ENCODE peak calls at places on chromosomes 5 and 9, in eight cellular contexts. One of them, this sample, is unnamed.

GRCh38 chr5:14581333-14581890 is at the start of gene OTULINL:
- DNase-seq in coronary artery: peak; percentile 86
- DNase-seq in fibroblast of pulmonary artery: peak; percentile 65
- DNase-seq in heart right ventricle: peak; percentile 91
- DNase-seq in GM20000: peak; percentile 98
- DNase-seq in chondrocyte: no peak
- DNase-seq in stomach: peak; percentile 89
- DNase-seq in psoas muscle: peak; percentile 90
- DNase-seq in this sample: peak; percentile 85

GRCh38 chr5:126656397-126657007 is 55.8 kb downstream of the PHAX start:
- DNase-seq in coronary artery: no peak
- DNase-seq in fibroblast of pulmonary artery: peak; percentile 72
- DNase-seq in heart right ventricle: no peak
- DNase-seq in GM20000: peak; percentile 51
- DNase-seq in chondrocyte: no peak
- DNase-seq in stomach: no peak
- DNase-seq in psoas muscle: no peak
- DNase-seq in this sample: no peak

GRCh38 chr5:72598461-72599433 is 91.5 kb upstream of the ZNF366 start:
- DNase-seq in coronary artery: no peak
- DNase-seq in fibroblast of pulmonary artery: peak; percentile 97
- DNase-seq in heart right ventricle: no peak
- DNase-seq in GM20000: no peak
- DNase-seq in chondrocyte: no peak
- DNase-seq in stomach: no peak
- DNase-seq in psoas muscle: no peak
- DNase-seq in this sample: no peak

GRCh38 chr9:107874591-107875374 is 385.2 kb upstream of the KLF4 start:
- DNase-seq in coronary artery: no peak
- DNase-seq in fibroblast of pulmonary artery: no peak
- DNase-seq in heart right ventricle: no peak
- DNase-seq in GM20000: peak; percentile 37
- DNase-seq in chondrocyte: no peak
- DNase-seq in stomach: no peak
- DNase-seq in psoas muscle: no peak
- DNase-seq in this sample: no peak

GRCh38 chr5:139468421-139468931 is 2.3 kb upstream of the SMIM33 start:
- DNase-seq in coronary artery: no peak
- DNase-seq in fibroblast of pulmonary artery: no peak
- DNase-seq in heart right ventricle: no peak
- DNase-seq in GM20000: no peak
- DNase-seq in chondrocyte: no peak
- DNase-seq in stomach: no peak
- DNase-seq in psoas muscle: no peak
- DNase-seq in this sample: no peak

GRCh38 chr9:126219717-126220116 is 106.9 kb upstream of the MVB12B start:
- DNase-seq in coronary artery: no peak
- DNase-seq in fibroblast of pulmonary artery: no peak
- DNase-seq in heart right ventricle: no peak
- DNase-seq in GM20000: no peak
- DNase-seq in chondrocyte: no peak
- DNase-seq in stomach: no peak
- DNase-seq in psoas muscle: no peak
- DNase-seq in this sample: no peak

GRCh38 chr5:17203329-17204132 is 13.9 kb upstream of the BASP1 start:
- DNase-seq in coronary artery: no peak
- DNase-seq in fibroblast of pulmonary artery: peak; percentile 88
- DNase-seq in heart right ventricle: no peak
- DNase-seq in GM20000: peak; percentile 55
- DNase-seq in chondrocyte: no peak
- DNase-seq in stomach: no peak
- DNase-seq in psoas muscle: peak; percentile 13
- DNase-seq in this sample: no peak

GRCh38 chr5:3297852-3298251 is 297.8 kb upstream of the IRX1 start:
- DNase-seq in coronary artery: no peak
- DNase-seq in fibroblast of pulmonary artery: no peak
- DNase-seq in heart right ventricle: no peak
- DNase-seq in GM20000: no peak
- DNase-seq in chondrocyte: no peak
- DNase-seq in stomach: no peak
- DNase-seq in psoas muscle: no peak
- DNase-seq in this sample: no peak

GRCh38 chr9:16258191-16258590 is 612.3 kb downstream of the BNC2 start:
- DNase-seq in coronary artery: no peak
- DNase-seq in fibroblast of pulmonary artery: no peak
- DNase-seq in heart right ventricle: no peak
- DNase-seq in GM20000: no peak
- DNase-seq in chondrocyte: no peak
- DNase-seq in stomach: no peak
- DNase-seq in psoas muscle: no peak
- DNase-seq in this sample: no peak

GRCh38 chr5:64147849-64148441 is 17.7 kb upstream of the RNF180 start:
- DNase-seq in coronary artery: no peak
- DNase-seq in fibroblast of pulmonary artery: peak; percentile 65
- DNase-seq in heart right ventricle: peak; percentile 44
- DNase-seq in GM20000: peak; percentile 63
- DNase-seq in chondrocyte: no peak
- DNase-seq in stomach: peak; percentile 71
- DNase-seq in psoas muscle: peak; percentile 37
- DNase-seq in this sample: no peak

GRCh38 chr5:65012411-65012972 is 243.8 kb downstream of the CWC27 start:
- DNase-seq in coronary artery: no peak
- DNase-seq in fibroblast of pulmonary artery: no peak
- DNase-seq in heart right ventricle: no peak
- DNase-seq in GM20000: no peak
- DNase-seq in chondrocyte: no peak
- DNase-seq in stomach: no peak
- DNase-seq in psoas muscle: no peak
- DNase-seq in this sample: no peak

GRCh38 chr5:43075319-43076293 is 35.5 kb upstream of the ANXA2R start:
- DNase-seq in coronary artery: peak; percentile 73
- DNase-seq in fibroblast of pulmonary artery: peak; percentile 57
- DNase-seq in heart right ventricle: peak; percentile 44
- DNase-seq in GM20000: no peak
- DNase-seq in chondrocyte: no peak
- DNase-seq in stomach: no peak
- DNase-seq in psoas muscle: peak; percentile 76
- DNase-seq in this sample: no peak

GRCh38 chr5:31068287-31068686 is 125.2 kb upstream of the CDH6 start:
- DNase-seq in coronary artery: no peak
- DNase-seq in fibroblast of pulmonary artery: no peak
- DNase-seq in heart right ventricle: no peak
- DNase-seq in GM20000: no peak
- DNase-seq in chondrocyte: no peak
- DNase-seq in stomach: no peak
- DNase-seq in psoas muscle: no peak
- DNase-seq in this sample: no peak

GRCh38 chr5:130720355-130720754 is 444.7 kb downstream of the HINT1 start:
- DNase-seq in coronary artery: no peak
- DNase-seq in fibroblast of pulmonary artery: peak; percentile 80
- DNase-seq in heart right ventricle: no peak
- DNase-seq in GM20000: no peak
- DNase-seq in chondrocyte: no peak
- DNase-seq in stomach: no peak
- DNase-seq in psoas muscle: no peak
- DNase-seq in this sample: no peak

GRCh38 chr9:4922101-4922500 is 63.0 kb upstream of the JAK2 start:
- DNase-seq in coronary artery: no peak
- DNase-seq in fibroblast of pulmonary artery: no peak
- DNase-seq in heart right ventricle: no peak
- DNase-seq in GM20000: no peak
- DNase-seq in chondrocyte: no peak
- DNase-seq in stomach: no peak
- DNase-seq in psoas muscle: no peak
- DNase-seq in this sample: no peak

GRCh38 chr9:88782931-88783451 is 208.3 kb upstream of the S1PR3 start:
- DNase-seq in coronary artery: no peak
- DNase-seq in fibroblast of pulmonary artery: no peak
- DNase-seq in heart right ventricle: no peak
- DNase-seq in GM20000: no peak
- DNase-seq in chondrocyte: no peak
- DNase-seq in stomach: no peak
- DNase-seq in psoas muscle: no peak
- DNase-seq in this sample: no peak

GRCh38 chr5:175576096-175576495 is 81.8 kb upstream of the HRH2 start:
- DNase-seq in coronary artery: no peak
- DNase-seq in fibroblast of pulmonary artery: no peak
- DNase-seq in heart right ventricle: no peak
- DNase-seq in GM20000: no peak
- DNase-seq in chondrocyte: no peak
- DNase-seq in stomach: no peak
- DNase-seq in psoas muscle: no peak
- DNase-seq in this sample: no peak

GRCh38 chr5:136132557-136133415 is at the start of gene SMAD5:
- DNase-seq in coronary artery: peak; percentile 97
- DNase-seq in fibroblast of pulmonary artery: peak; percentile 97
- DNase-seq in heart right ventricle: peak; percentile 98
- DNase-seq in GM20000: peak; percentile 98
- DNase-seq in chondrocyte: peak; percentile 98
- DNase-seq in stomach: peak; percentile 96
- DNase-seq in psoas muscle: peak; percentile 97
- DNase-seq in this sample: peak; percentile 98
- TF ChIP-seq CTCF in coronary artery: no peak
- TF ChIP-seq CTCF in fibroblast of pulmonary artery: no peak
- TF ChIP-seq CTCF in heart right ventricle: no peak
- TF ChIP-seq CTCF in GM20000: no peak
- TF ChIP-seq CTCF in chondrocyte: peak; percentile 30
- TF ChIP-seq CTCF in stomach: no peak
- TF ChIP-seq CTCF in psoas muscle: no peak
- TF ChIP-seq CTCF in this sample: peak; percentile 44

DNA sequence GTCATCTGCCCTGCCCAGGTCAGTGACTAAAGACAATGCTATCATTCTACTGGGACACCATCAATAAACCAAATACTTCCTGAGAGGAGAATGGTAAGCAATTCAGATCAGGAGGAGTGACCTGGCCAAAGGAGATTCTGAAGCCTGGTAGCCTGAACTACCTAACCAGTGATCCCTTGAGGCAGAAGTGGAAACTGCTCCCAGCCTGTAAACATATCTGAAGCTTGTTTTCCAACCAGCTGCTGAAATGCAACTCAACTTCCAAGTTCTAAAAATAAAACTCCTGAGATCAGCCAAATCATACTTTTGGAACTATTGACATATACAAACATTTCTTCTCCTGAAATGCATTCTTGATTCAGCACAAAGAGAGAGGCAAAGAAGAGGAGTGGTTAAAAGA is 204.1 kb downstream of the EBF1 start:
- DNase-seq in coronary artery: no peak
- DNase-seq in fibroblast of pulmonary artery: no peak
- DNase-seq in heart right ventricle: no peak
- DNase-seq in GM20000: no peak
- DNase-seq in chondrocyte: no peak
- DNase-seq in stomach: no peak
- DNase-seq in psoas muscle: no peak
- DNase-seq in this sample: no peak
- TF ChIP-seq CTCF in coronary artery: no peak
- TF ChIP-seq CTCF in fibroblast of pulmonary artery: no peak
- TF ChIP-seq CTCF in heart right ventricle: no peak
- TF ChIP-seq CTCF in GM20000: no peak
- TF ChIP-seq CTCF in chondrocyte: peak; percentile 62
- TF ChIP-seq CTCF in stomach: no peak
- TF ChIP-seq CTCF in psoas muscle: no peak
- TF ChIP-seq CTCF in this sample: no peak

GRCh38 chr9:87498046-87498815 is 564 bp downstream of the DAPK1 start:
- DNase-seq in coronary artery: no peak
- DNase-seq in fibroblast of pulmonary artery: peak; percentile 52
- DNase-seq in heart right ventricle: peak; percentile 42
- DNase-seq in GM20000: peak; percentile 75
- DNase-seq in chondrocyte: no peak
- DNase-seq in stomach: peak; percentile 57
- DNase-seq in psoas muscle: peak; percentile 42
- DNase-seq in this sample: no peak
- TF ChIP-seq CTCF in coronary artery: no peak
- TF ChIP-seq CTCF in fibroblast of pulmonary artery: no peak
- TF ChIP-seq CTCF in heart right ventricle: peak; percentile 24
- TF ChIP-seq CTCF in GM20000: no peak
- TF ChIP-seq CTCF in chondrocyte: peak; percentile 73
- TF ChIP-seq CTCF in stomach: peak; percentile 16
- TF ChIP-seq CTCF in psoas muscle: peak; percentile 14
- TF ChIP-seq CTCF in this sample: no peak

GRCh38 chr5:74126294-74126693 is 500.3 kb downstream of the ARHGEF28 start:
- DNase-seq in coronary artery: no peak
- DNase-seq in fibroblast of pulmonary artery: no peak
- DNase-seq in heart right ventricle: no peak
- DNase-seq in GM20000: no peak
- DNase-seq in chondrocyte: no peak
- DNase-seq in stomach: no peak
- DNase-seq in psoas muscle: no peak
- DNase-seq in this sample: no peak

GRCh38 chr5:74124826-74125225 is 498.8 kb downstream of the ARHGEF28 start:
- DNase-seq in coronary artery: no peak
- DNase-seq in fibroblast of pulmonary artery: no peak
- DNase-seq in heart right ventricle: no peak
- DNase-seq in GM20000: no peak
- DNase-seq in chondrocyte: no peak
- DNase-seq in stomach: no peak
- DNase-seq in psoas muscle: no peak
- DNase-seq in this sample: no peak

GRCh38 chr5:74130141-74130897 is 504.3 kb downstream of the ARHGEF28 start:
- DNase-seq in coronary artery: no peak
- DNase-seq in fibroblast of pulmonary artery: no peak
- DNase-seq in heart right ventricle: no peak
- DNase-seq in GM20000: no peak
- DNase-seq in chondrocyte: no peak
- DNase-seq in stomach: no peak
- DNase-seq in psoas muscle: no peak
- DNase-seq in this sample: no peak

GRCh38 chr5:74131256-74131655 is 505.3 kb downstream of the ARHGEF28 start:
- DNase-seq in coronary artery: no peak
- DNase-seq in fibroblast of pulmonary artery: no peak
- DNase-seq in heart right ventricle: no peak
- DNase-seq in GM20000: no peak
- DNase-seq in chondrocyte: no peak
- DNase-seq in stomach: no peak
- DNase-seq in psoas muscle: no peak
- DNase-seq in this sample: no peak

DNA sequence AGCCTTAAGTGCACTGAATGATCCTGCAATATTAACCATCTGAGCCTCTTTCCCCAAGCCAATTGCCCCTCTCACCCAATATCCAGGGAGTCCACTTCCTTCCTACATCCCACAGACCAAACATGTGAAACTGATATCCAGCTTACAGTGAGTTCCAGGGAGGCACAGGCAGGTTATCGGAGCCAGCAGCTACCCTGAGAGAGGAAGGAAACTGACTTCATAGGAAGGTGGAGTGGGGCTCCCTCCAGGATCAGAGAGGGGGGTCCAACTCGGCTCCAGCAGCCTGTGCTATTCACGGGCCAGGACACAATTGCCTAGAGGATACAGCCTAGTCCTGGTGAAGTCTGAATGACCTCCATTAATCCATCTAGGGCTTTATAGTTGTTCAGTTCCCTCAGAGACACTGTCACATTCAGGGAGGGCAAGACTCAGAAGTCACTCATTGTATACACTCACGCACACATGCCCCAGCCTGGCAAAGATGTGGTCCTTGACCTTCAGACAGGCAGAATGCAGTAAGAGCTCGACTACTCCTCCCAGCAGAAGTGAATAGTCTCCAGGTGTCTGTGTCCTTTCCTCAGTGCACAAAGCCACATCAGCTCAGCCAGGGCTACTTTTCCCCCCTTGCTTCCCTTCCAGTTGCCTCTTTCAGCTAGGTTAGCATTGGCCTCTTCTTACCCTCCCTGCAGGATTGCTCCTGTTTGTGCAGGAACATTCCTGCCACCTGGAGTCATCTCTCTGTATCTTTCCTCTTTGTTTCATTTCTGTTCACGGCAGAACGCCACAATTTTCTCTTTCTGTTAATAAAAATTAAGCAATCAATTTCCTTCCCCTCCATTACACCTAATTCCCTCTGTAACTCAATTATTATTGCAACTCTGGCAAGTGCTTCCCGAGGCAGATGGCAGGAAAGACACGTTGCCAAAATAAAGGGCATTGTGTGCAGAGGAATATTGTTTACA is 501.7 kb downstream of the ARHGEF28 start:
- DNase-seq in coronary artery: no peak
- DNase-seq in fibroblast of pulmonary artery: peak; percentile 45
- DNase-seq in heart right ventricle: no peak
- DNase-seq in GM20000: no peak
- DNase-seq in chondrocyte: no peak
- DNase-seq in stomach: no peak
- DNase-seq in psoas muscle: no peak
- DNase-seq in this sample: no peak
- TF ChIP-seq CTCF in coronary artery: no peak
- TF ChIP-seq CTCF in fibroblast of pulmonary artery: peak; percentile 48
- TF ChIP-seq CTCF in heart right ventricle: no peak
- TF ChIP-seq CTCF in GM20000: no peak
- TF ChIP-seq CTCF in chondrocyte: peak; percentile 51
- TF ChIP-seq CTCF in stomach: no peak
- TF ChIP-seq CTCF in psoas muscle: peak; percentile 29
- TF ChIP-seq CTCF in this sample: no peak

This sample was measured in dorsolateral prefrontal cortex.